ENCODE peak calls at places on chromosomes 4 and X, in six cellular contexts. W is putamen, N is H54, F is NCI-H1930, U is colonic mucosa, P is NCI-H774. O is an unnamed sample.

GRCh38 chr4:57373971-57374370 is 263.8 kb upstream of the IGFBP7 start:
- DNase-seq in W (no peak), N (no peak), F (no peak), U (no peak), P (no peak), O (no peak)

GRCh38 chr4:113433536-113434246 is 327.8 kb downstream of the CAMK2D start:
- DNase-seq in W (no peak), N (no peak), F (no peak), U (no peak), P (no peak), O (no peak)

GRCh38 chr4:83876047-83876446 is 340.1 kb downstream of the GPAT3 start:
- DNase-seq in W (no peak), N (no peak), F (no peak), U (no peak), P (no peak), O (no peak)

GRCh38 chr4:118682928-118683327 is 2.3 kb upstream of the METTL14 start:
- DNase-seq in W (no peak), N (no peak), F (no peak), U (no peak), P (no peak), O (no peak)

GRCh38 chr4:124307143-124307542 is 405.4 kb downstream of the ANKRD50 start:
- DNase-seq in W (no peak), N (no peak), F (no peak), U (no peak), P (no peak), O (no peak)

GRCh38 chr4:92969650-92970370 is 666.0 kb downstream of the GRID2 start:
- DNase-seq in W (no peak), N (peak; percentile 3), F (peak; percentile 0), U (no peak), P (no peak), O (no peak)

GRCh38 chr4:159055851-159056250 is 47.0 kb upstream of the RAPGEF2 start:
- DNase-seq in W (no peak), N (no peak), F (no peak), U (no peak), P (no peak), O (no peak)

GRCh38 chrX:119655125-119655524 is 37.8 kb downstream of the SEPTIN6 start:
- DNase-seq in W (no peak), N (peak; percentile 41), F (no peak), U (no peak), P (no peak), O (no peak)

GRCh38 chrX:53074987-53075386 is 7.2 kb upstream of the TSPYL2 start:
- DNase-seq in W (no peak), N (no peak), F (no peak), U (no peak), P (no peak), O (no peak)

GRCh38 chr4:123017636-123018390 is 95.4 kb upstream of the NUDT6 start:
- DNase-seq in W (no peak), N (peak; percentile 28), F (no peak), U (no peak), P (no peak), O (no peak)

GRCh38 chr4:155703486-155704227 is 37.0 kb downstream of the GUCY1A1 start:
- DNase-seq in W (no peak), N (no peak), F (no peak), U (no peak), P (no peak), O (no peak)

GRCh38 chrX:28910501-28910900 is 323.3 kb downstream of the IL1RAPL1 start:
- DNase-seq in W (no peak), N (no peak), F (no peak), U (no peak), P (no peak), O (no peak)

GRCh38 chrX:115204040-115204439 is 14.8 kb downstream of the RBMXL3 start:
- DNase-seq in W (no peak), N (no peak), F (no peak), U (no peak), P (no peak), O (no peak)

GRCh38 chr4:88341227-88342192 is 37.1 kb upstream of the HERC6 start:
- DNase-seq in W (no peak), N (peak; percentile 33), F (no peak), U (no peak), P (peak; percentile 22), O (no peak)

GRCh38 chr4:3686746-3687145 is 79.4 kb upstream of the ADRA2C start:
- DNase-seq in W (no peak), N (no peak), F (no peak), U (no peak), P (no peak), O (no peak)

GRCh38 chr4:3239998-3240920 is 8.7 kb upstream of the MSANTD1 start:
- DNase-seq in W (no peak), N (no peak), F (no peak), U (no peak), P (no peak), O (peak; percentile 12)

GRCh38 chr4:147157860-147158701 is 212.4 kb upstream of the TTC29 start:
- DNase-seq in W (no peak), N (peak; percentile 7), F (no peak), U (no peak), P (no peak), O (no peak)

GRCh38 chrX:9356846-9357245 is 108.0 kb upstream of the TBL1X start:
- DNase-seq in W (no peak), N (no peak), F (no peak), U (no peak), P (no peak), O (no peak)

GRCh38 chr4:129455462-129455861 is 359.5 kb downstream of the C4orf33 start:
- DNase-seq in W (no peak), N (no peak), F (no peak), U (no peak), P (peak; percentile 44), O (peak; percentile 42)

GRCh38 chrX:18983711-18984380 is at the start of gene PHKA2:
- DNase-seq in W (peak; percentile 20), N (peak; percentile 9), F (no peak), U (peak; percentile 67), P (peak; percentile 47), O (no peak)

GRCh38 chr4:118034061-118034785 is at the start of gene NDST3:
- DNase-seq in W (peak; percentile 91), N (peak; percentile 26), F (peak; percentile 44), U (peak; percentile 26), P (peak; percentile 59), O (peak; percentile 40)

GRCh38 chrX:46485897-46486296 is 59.3 kb downstream of the ZNF674 start:
- DNase-seq in W (no peak), N (no peak), F (no peak), U (no peak), P (no peak), O (no peak)

GRCh38 chrX:74421181-74422028 is at the start of gene SLC16A2:
- DNase-seq in W (peak; percentile 81), N (peak; percentile 58), F (no peak), U (peak; percentile 44), P (no peak), O (no peak)

GRCh38 chr4:128359422-128359821 is 71.8 kb upstream of the PGRMC2 start:
- DNase-seq in W (no peak), N (no peak), F (no peak), U (no peak), P (no peak), O (no peak)

GRCh38 chr4:152936446-152937279 is 540 bp downstream of the FHDC1 start:
- DNase-seq in W (no peak), N (peak; percentile 38), F (peak; percentile 25), U (peak; percentile 47), P (no peak), O (no peak)

GRCh38 chrX:70432936-70433847 is 10.1 kb downstream of the GDPD2 start:
- DNase-seq in W (no peak), N (no peak), F (no peak), U (no peak), P (no peak), O (no peak)

GRCh38 chr4:4555916-4556315 is 14.1 kb upstream of the STX18 start:
- DNase-seq in W (no peak), N (peak; percentile 33), F (no peak), U (no peak), P (no peak), O (no peak)